ENCODE peak calls at places on chromosomes 13 and 19, in seven cellular contexts. M is neural progenitor cell, D is psoas muscle, Y is fibroblast of lung, C is right atrium auricular region, W is ovary, V is right cardiac atrium. P is an unnamed sample. For H3K4me1, the result is how much of the 10 kb centered on the place peaks cover.

GRCh38 chr19:38975214-38975860 is at the start of gene FBXO17:
- DNase-seq in W (no peak), C (no peak), M (peak), Y (peak), D (peak), V (peak), P (no peak)

GRCh38 chr13:59730026-59730425 is 433.7 kb downstream of the DIAPH3 start:
- DNase-seq in C (no peak), V (peak), Y (no peak), D (no peak), W (no peak), M (no peak), P (no peak)

GRCh38 chr19:32692727-32693061 is 1.1 kb downstream of the NUDT19 start:
- DNase-seq in W (no peak), M (no peak), V (no peak), Y (no peak), D (no peak), C (no peak), P (no peak)

GRCh38 chr19:46287585-46287984 is 9.3 kb upstream of the HIF3A start:
- DNase-seq in V (no peak), Y (peak), M (no peak), C (no peak), D (no peak), W (no peak), P (no peak)

GRCh38 chr19:48629599-48630288 is 7.4 kb downstream of the DBP start:
- DNase-seq in D (peak), Y (peak), W (peak), M (peak), C (peak), V (peak), P (peak)

GRCh38 chr13:73578251-73578875 is 519.6 kb downstream of the KLF5 start:
- DNase-seq in M (no peak), W (no peak), V (no peak), D (no peak), C (no peak), Y (peak), P (no peak)

GRCh38 chr13:48817166-48817802 is 158.4 kb upstream of the FNDC3A start:
- DNase-seq in D (no peak), W (no peak), C (no peak), V (no peak), Y (no peak), M (no peak), P (no peak)

GRCh38 chr19:15198006-15198356 is 2.8 kb downstream of the NOTCH3 start:
- DNase-seq in M (no peak), C (no peak), D (no peak), Y (no peak), W (no peak), V (peak), P (no peak)

GRCh38 chr13:46909037-46909436 is 12.2 kb upstream of the HTR2A start:
- DNase-seq in Y (no peak), C (no peak), M (no peak), W (no peak), D (no peak), V (no peak), P (no peak)

GRCh38 chr13:52703482-52703881 is 36.1 kb downstream of the CNMD start:
- DNase-seq in Y (no peak), V (no peak), M (no peak), D (no peak), C (no peak), W (no peak), P (no peak)

GRCh38 chr13:66558511-66558910 is 671.6 kb downstream of the PCDH9 start:
- DNase-seq in M (peak), V (peak), C (no peak), W (no peak), Y (peak), D (no peak), P (no peak)

GRCh38 chr13:97004096-97004876 is 10.0 kb upstream of the OXGR1 start:
- DNase-seq in D (no peak), W (no peak), Y (peak), C (no peak), V (no peak), M (no peak), P (peak)

GRCh38 chr13:29654384-29654783 is 58.9 kb upstream of the SLC7A1 start:
- DNase-seq in V (no peak), C (no peak), D (no peak), W (no peak), M (no peak), Y (no peak), P (no peak)

GRCh38 chr13:31310781-31311180 is 111.0 kb downstream of the B3GLCT start:
- DNase-seq in D (peak), Y (no peak), M (no peak), C (no peak), W (no peak), V (peak), P (no peak)

GRCh38 chr19:52734340-52734892 is 428 bp downstream of the ZNF611 start:
- DNase-seq in M (peak), C (no peak), V (peak), Y (no peak), W (peak), D (no peak), P (no peak)

GRCh38 chr13:99464441-99464949 is 36.8 kb upstream of the TM9SF2 start:
- DNase-seq in V (no peak), C (no peak), D (no peak), W (no peak), Y (peak), M (no peak), P (peak)

GRCh38 chr13:113832204-113832603 is 31.7 kb downstream of the GAS6 start:
- DNase-seq in W (no peak), V (peak), Y (no peak), M (no peak), C (no peak), D (peak), P (no peak)

DNA sequence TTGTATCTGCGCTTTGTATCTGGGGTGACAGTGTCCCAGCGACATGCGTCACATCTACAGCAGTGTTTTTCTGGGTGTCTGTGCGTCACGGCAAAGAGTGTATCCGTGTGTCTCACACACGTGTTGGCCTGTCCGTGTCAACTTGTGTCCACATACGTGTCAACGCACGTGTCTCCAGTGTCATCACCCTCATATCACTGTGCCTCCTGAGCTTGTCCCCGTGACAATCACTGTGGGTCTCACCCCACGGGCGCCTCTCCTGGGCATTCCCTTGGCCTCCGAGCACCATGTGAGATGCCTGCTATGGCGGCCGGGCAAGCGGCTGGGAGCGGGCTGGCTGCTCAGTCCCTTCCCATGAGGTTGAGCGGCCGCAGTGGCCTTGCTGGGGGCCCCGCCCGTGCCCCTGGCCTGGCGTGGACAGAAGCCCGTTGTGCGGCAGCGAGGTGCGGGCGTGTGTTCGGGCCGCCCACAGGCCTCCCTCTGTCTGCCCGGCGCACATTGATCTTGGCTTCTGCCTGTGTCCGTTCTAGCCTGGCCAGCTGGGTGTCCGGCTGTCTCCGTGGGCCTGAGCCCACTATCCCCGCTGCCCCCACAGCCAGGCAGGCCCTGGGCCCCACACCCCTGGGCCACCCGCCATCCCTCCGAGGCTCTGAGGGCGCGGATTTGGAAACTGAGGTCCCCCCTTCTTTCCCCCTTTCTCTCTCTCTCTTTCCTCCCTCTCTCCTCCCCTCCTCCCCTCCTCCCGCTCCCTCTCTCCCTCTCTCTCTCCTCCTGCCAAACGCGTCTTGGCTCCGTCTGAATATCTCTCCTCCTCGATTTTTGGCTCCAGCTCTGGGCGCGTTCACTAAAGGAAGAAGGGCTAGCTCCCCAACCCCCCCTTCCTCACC is 6.5 kb downstream of the NFIX start:
- DNase-seq in D (peak), C (peak), V (peak), M (no peak), W (peak), Y (peak), P (no peak)
- H3K4me1 ChIP-seq in D (half or more), C (under half), V (under half), M (under half), W (under half), Y (under half), P (under half)

GRCh38 chr19:40805258-40805868 is 6.4 kb downstream of the EGLN2 start:
- DNase-seq in C (no peak), M (no peak), V (peak), D (no peak), Y (no peak), W (no peak), P (no peak)
- H3K4me1 ChIP-seq in C (under half), M (under half), V (half or more), D (half or more), Y (half or more), W (half or more), P (under half)

DNA sequence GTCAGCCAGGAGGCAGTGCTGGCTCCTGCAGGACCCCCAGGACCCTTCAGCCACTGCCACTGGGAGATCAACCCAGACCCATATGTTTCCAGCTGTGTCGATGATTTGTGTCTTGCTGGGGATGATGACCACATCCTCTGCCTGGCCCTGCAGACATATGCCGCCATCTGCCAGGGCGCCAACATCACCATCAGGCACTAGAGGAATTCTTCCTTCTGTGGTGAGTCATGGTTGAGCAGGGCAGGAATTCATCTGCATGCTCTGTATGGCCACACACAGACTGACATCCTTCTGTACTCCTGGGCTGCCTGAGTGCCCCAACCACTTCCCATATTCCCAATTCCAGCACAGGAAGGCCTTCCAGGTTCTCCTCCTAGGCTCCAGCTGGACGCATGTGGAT is 27.1 kb upstream of the FXYD3 start:
- DNase-seq in V (no peak), D (no peak), W (no peak), Y (peak), M (no peak), C (no peak), P (peak)
- H3K4me1 ChIP-seq in V (under half), D (under half), W (under half), Y (under half), M (under half), C (under half), P (under half)

GRCh38 chr13:79503473-79504017 is 22.6 kb downstream of the NDFIP2 start:
- DNase-seq in W (no peak), M (no peak), C (no peak), D (no peak), V (no peak), Y (no peak), P (no peak)

GRCh38 chr13:79503069-79503468 is 22.1 kb downstream of the NDFIP2 start:
- DNase-seq in W (no peak), D (no peak), V (no peak), C (no peak), M (no peak), Y (no peak), P (no peak)

GRCh38 chr13:79512950-79513349 is 32.0 kb downstream of the NDFIP2 start:
- DNase-seq in C (no peak), V (no peak), D (no peak), M (no peak), Y (no peak), W (no peak), P (no peak)

DNA sequence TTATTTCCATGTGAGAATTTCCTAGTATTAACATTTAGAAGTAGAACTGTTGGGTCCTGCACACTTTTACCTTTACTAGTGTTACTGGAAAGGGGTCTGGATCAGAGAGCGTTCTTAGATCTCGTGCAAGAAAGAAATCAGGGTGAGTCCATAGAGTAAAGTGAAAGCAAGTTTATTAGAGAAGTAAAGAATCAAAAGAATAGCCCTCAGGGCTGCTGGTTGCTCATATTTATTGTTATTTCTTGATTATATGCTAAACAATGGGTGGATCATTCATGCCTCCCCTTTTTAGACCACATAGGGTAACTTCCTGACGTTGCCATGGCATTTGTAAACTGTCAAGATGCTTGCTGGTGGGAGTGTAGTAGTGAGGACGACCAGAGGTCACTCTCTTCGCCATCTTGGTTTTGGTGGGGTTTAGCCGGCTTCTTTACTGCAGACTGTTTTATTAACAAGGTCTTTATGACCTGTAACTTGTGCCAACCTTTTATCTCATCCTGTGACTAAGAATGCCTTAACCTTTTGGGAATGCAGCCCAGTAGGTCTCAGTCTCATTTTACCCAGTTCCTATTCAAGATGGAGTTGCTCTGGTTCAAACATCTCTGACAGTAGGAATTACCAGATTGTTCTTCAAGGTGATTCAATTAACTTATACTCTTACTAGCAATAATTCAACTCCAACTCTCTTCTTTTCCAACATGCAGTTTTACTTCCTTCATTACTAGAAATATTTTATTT is 27.4 kb downstream of the NDFIP2 start:
- DNase-seq in C (no peak), W (no peak), V (no peak), Y (no peak), M (no peak), D (no peak), P (peak)
- H3K4me1 ChIP-seq in C (under half), W (under half), V (under half), Y (under half), M (under half), D (under half), P (under half)

DNA sequence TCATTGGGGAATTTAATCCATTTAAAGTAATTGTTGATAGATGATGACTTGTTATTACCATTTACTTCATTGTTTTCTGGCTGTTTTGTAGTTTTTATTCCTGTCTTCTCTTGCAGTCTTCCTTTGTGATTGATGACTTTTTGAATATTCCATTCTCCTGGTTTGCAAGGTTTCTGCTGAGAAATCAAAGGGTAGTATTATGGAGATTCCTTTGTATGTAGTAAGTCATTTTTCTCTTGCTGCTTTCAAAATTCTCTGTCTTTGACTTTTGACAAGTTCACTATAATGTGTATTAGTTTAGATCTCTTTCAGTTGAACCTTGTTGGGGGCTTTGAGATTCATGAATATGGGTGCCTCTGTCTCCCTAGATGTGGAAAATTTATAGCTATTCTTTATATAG is 6.0 kb downstream of the ZNF559 start:
- DNase-seq in D (no peak), C (no peak), Y (no peak), V (no peak), M (no peak), W (no peak), P (no peak)
- H3K4me1 ChIP-seq in D (under half), C (under half), Y (under half), V (under half), M (under half), W (under half), P (under half)

GRCh38 chr13:33677215-33677614 is 140.7 kb upstream of the RFC3 start:
- DNase-seq in Y (no peak), W (no peak), M (no peak), C (no peak), V (no peak), D (no peak), P (no peak)
- H3K4me1 ChIP-seq in Y (under half), W (under half), M (under half), C (under half), V (under half), D (under half), P (under half)

GRCh38 chr19:41866284-41866683 is 6.2 kb downstream of the RPS19 start:
- DNase-seq in W (no peak), D (no peak), C (no peak), V (no peak), Y (no peak), M (no peak), P (no peak)
- H3K4me1 ChIP-seq in W (under half), D (under half), C (under half), V (under half), Y (under half), M (under half), P (under half)

GRCh38 chr13:41782086-41782485 is 178.8 kb downstream of the VWA8 start:
- DNase-seq in Y (no peak), C (no peak), W (no peak), D (no peak), M (peak), V (no peak), P (no peak)
- H3K4me1 ChIP-seq in Y (under half), C (under half), W (under half), D (under half), M (under half), V (under half), P (under half)

DNA sequence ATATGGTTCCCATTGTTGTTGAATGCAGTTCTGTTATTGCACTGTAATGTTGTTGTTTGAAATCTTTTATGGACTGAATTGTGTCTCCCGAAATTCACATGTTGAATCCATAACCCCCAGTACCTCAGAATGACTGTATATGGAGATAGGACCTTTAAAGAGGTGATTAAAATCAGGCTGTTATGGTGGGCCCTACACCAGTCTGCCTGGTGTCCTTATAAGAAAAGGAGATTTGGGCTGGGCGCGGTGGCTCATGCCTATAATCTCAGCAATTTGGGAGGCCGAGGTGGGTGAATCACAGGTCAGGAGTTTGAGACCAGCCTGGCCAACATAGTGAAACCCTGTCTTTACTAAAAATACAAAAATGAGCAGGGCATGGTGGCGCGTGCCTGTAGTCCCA is 7.4 kb downstream of the CXCL17 start:
- DNase-seq in D (no peak), Y (no peak), M (no peak), C (no peak), V (no peak), W (no peak), P (no peak)
- H3K4me1 ChIP-seq in D (under half), Y (under half), M (under half), C (under half), V (under half), W (under half), P (under half)

GRCh38 chr19:44993526-44993925 is 7.7 kb upstream of the RELB start:
- DNase-seq in Y (no peak), W (no peak), D (no peak), C (no peak), M (no peak), V (no peak), P (no peak)

GRCh38 chr19:44990459-44990858 is 10.8 kb upstream of the RELB start:
- DNase-seq in M (no peak), W (no peak), V (no peak), D (no peak), C (no peak), Y (no peak), P (no peak)

GRCh38 chr19:44990966-44991365 is 10.3 kb upstream of the RELB start:
- DNase-seq in Y (no peak), W (no peak), D (no peak), M (no peak), V (peak), C (no peak), P (no peak)

GRCh38 chr19:44992336-44993163 is 8.7 kb upstream of the RELB start:
- DNase-seq in V (no peak), Y (no peak), M (no peak), C (no peak), D (no peak), W (no peak), P (no peak)

GRCh38 chr19:44993926-44994537 is 7.2 kb upstream of the RELB start:
- DNase-seq in D (no peak), M (no peak), W (no peak), V (no peak), Y (no peak), C (no peak), P (no peak)
- H3K4me1 ChIP-seq in D (under half), M (under half), W (under half), V (under half), Y (under half), C (under half), P (under half)

P was measured in SJSA1.